ENCODE peak calls at places on chromosomes 1 and 21, in ten cellular contexts. F is AG09309, T is esophagus squamous epithelium, J is tibial artery, B is Calu3, S is H9, G is activated B cell treated with CpG ODN at 0.5 μM for 24 hours, N is endothelial cell, E is bronchial epithelial cell, W is stomach. U is an unnamed sample.

GRCh38 chr1:7410156-7410555 is 360.9 kb upstream of the VAMP3 start:
- DNase-seq in F (no peak), E (no peak), N (no peak), S (peak), G (no peak), W (no peak), J (no peak), B (no peak), T (no peak), U (no peak)

GRCh38 chr1:3453891-3454810 is at the start of gene ARHGEF16:
- DNase-seq in W (peak), N (peak), F (no peak), J (no peak), B (peak), G (no peak), S (peak), E (peak), T (no peak), U (peak)

GRCh38 chr1:21924503-21925005 is 12.6 kb downstream of the HSPG2 start:
- DNase-seq in F (no peak), J (peak), G (no peak), S (no peak), W (no peak), T (no peak), N (no peak), B (no peak), E (no peak), U (no peak)

GRCh38 chr1:178664278-178664677 is 60.8 kb upstream of the RALGPS2 start:
- DNase-seq in J (no peak), N (no peak), G (peak), T (no peak), S (no peak), E (no peak), B (no peak), W (no peak), F (no peak), U (peak)

GRCh38 chr1:228784191-228784590 is 48.9 kb downstream of the RHOU start:
- DNase-seq in J (no peak), W (no peak), G (no peak), S (no peak), T (no peak), F (no peak), N (no peak), B (no peak), E (no peak), U (no peak)

GRCh38 chr1:30569384-30569783 is 154.0 kb downstream of the MATN1 start:
- DNase-seq in G (no peak), J (no peak), W (no peak), S (no peak), F (no peak), T (no peak), B (no peak), E (no peak), N (no peak), U (no peak)

GRCh38 chr21:33840771-33841170 is 74.8 kb downstream of the ATP5PO start:
- DNase-seq in F (no peak), W (no peak), B (no peak), G (no peak), J (no peak), N (no peak), E (no peak), S (no peak), T (no peak), U (no peak)

GRCh38 chr1:117581391-117581943 is 24.4 kb upstream of the TENT5C start:
- DNase-seq in T (no peak), F (no peak), E (no peak), B (no peak), J (no peak), S (no peak), W (no peak), N (no peak), G (no peak), U (no peak)

GRCh38 chr1:161725888-161726630 is 4.7 kb downstream of the FCRLB start:
- DNase-seq in T (no peak), B (peak), S (peak), E (no peak), N (peak), J (peak), W (peak), G (peak), F (no peak), U (peak)

GRCh38 chr21:39633770-39634181 is 21.0 kb downstream of the B3GALT5 start:
- DNase-seq in N (no peak), W (no peak), B (peak), J (no peak), S (no peak), T (no peak), G (no peak), F (peak), E (peak), U (no peak)

GRCh38 chr1:234856719-234857310 is 246.8 kb upstream of the IRF2BP2 start:
- DNase-seq in G (no peak), E (no peak), F (no peak), W (no peak), S (no peak), N (no peak), B (no peak), T (no peak), J (no peak), U (no peak)

GRCh38 chr1:198123146-198123545 is 33.7 kb upstream of the NEK7 start:
- DNase-seq in W (no peak), N (no peak), F (no peak), G (no peak), J (no peak), E (peak), S (no peak), B (no peak), T (no peak), U (no peak)

GRCh38 chr1:248841702-248842395 is 3.8 kb downstream of the ZNF672 start:
- DNase-seq in N (peak), S (peak), G (no peak), W (no peak), J (peak), T (no peak), F (no peak), B (no peak), E (peak), U (no peak)

GRCh38 chr1:169326644-169327316 is 40.8 kb downstream of the NME7 start:
- DNase-seq in E (peak), F (no peak), G (no peak), W (no peak), J (no peak), B (no peak), T (no peak), S (no peak), N (no peak), U (no peak)

DNA sequence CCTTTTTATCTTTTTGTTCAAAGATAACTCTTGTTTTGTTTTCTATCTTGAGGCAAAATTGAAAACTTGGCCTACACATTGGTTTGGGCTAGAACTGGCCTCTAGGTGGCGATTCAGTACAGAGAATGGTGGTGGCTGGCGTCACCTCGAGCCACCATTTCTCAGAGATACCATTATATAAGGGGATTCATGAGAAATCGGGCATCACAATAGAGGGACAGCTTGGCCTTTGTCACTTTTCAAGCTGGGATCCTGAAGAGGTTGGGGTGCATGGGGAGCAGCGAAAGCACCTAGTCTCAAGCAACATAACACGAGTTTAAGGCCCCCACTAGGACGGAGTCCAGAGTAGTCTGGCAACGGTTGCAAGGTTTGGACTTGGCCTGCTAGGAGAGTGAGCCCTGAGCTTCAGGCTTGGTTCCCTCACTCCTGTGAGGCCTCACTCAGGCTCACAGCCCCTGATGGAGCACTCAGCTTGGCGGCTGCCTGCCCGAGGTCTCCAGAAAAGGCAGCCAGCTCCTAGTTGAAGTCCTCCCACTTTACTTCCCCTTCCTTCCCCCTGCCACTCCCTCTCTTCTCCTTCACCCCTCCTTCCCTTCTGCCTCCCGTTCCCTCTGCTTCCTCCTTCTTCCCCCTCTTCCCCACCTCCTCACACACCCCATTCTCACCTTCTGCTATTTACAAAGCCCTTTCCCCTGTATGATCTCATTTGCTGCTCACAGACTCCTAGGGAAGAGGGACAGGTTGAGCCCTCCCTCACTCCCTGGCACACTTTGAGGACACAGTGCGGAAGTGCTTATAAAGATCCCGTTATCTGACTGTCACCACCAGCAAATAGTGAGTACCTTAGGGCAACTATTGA is 67.8 kb downstream of the LRIG2 start:
- DNase-seq in T (no peak), W (peak), J (peak), B (peak), E (peak), N (peak), F (no peak), S (peak), G (no peak), U (peak)
- TF ChIP-seq CTCF in T (peak), W (peak), J (peak), B (peak), E (peak), N (peak), F (peak), S (peak), G (peak), U (peak)

GRCh38 chr1:85074365-85074964 is 26.2 kb upstream of the MCOLN3 start:
- DNase-seq in J (no peak), G (no peak), T (no peak), S (no peak), N (no peak), W (no peak), F (no peak), E (no peak), B (no peak), U (no peak)

GRCh38 chr1:85068846-85069245 is 20.5 kb upstream of the MCOLN3 start:
- DNase-seq in T (no peak), B (no peak), J (no peak), S (no peak), N (no peak), W (no peak), G (no peak), E (no peak), F (no peak), U (no peak)

GRCh38 chr1:85065550-85065949 is 17.2 kb upstream of the MCOLN3 start:
- DNase-seq in G (no peak), E (no peak), B (no peak), N (no peak), S (no peak), T (no peak), F (no peak), J (no peak), W (no peak), U (no peak)

DNA sequence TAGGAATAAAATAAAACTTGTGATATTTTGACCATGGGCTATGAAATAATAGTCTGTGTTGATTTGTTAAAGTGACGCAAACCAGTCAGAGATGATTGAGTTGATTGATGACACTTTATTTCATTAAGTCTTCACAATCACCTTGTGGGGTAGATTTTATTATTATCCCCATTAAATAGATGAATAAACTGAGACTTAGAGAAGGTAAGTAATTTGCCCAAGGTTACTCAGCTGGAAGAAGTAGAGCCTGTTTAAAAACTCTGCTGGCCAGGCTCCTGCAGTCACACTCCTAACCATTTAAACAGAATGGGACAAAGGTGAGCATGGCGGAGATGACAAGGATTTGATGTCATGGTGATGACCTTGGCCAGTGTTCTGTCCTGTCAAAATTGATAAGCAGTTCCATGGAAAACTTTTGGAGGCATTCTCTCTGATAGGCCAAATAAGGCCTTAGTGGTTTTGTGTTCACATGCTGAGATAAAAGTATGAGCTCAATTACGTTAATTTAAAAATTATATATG is 22.7 kb upstream of the MCOLN3 start:
- DNase-seq in W (no peak), G (no peak), T (no peak), N (no peak), J (no peak), E (no peak), B (no peak), S (no peak), F (no peak), U (no peak)
- TF ChIP-seq CTCF in W (no peak), G (no peak), T (no peak), N (no peak), J (no peak), E (no peak), B (no peak), S (no peak), F (no peak), U (no peak)

GRCh38 chr1:173268261-173268660 is 61.1 kb upstream of the TNFSF4 start:
- DNase-seq in E (no peak), B (no peak), N (no peak), G (no peak), F (no peak), T (no peak), W (no peak), J (no peak), S (no peak), U (no peak)
- TF ChIP-seq CTCF in E (no peak), B (no peak), N (no peak), G (no peak), F (no peak), T (no peak), W (no peak), J (no peak), S (no peak), U (no peak)

GRCh38 chr1:40199126-40199525 is 37.9 kb downstream of the RLF start:
- DNase-seq in J (no peak), W (no peak), B (no peak), N (no peak), G (no peak), S (no peak), E (no peak), T (no peak), F (no peak), U (no peak)

DNA sequence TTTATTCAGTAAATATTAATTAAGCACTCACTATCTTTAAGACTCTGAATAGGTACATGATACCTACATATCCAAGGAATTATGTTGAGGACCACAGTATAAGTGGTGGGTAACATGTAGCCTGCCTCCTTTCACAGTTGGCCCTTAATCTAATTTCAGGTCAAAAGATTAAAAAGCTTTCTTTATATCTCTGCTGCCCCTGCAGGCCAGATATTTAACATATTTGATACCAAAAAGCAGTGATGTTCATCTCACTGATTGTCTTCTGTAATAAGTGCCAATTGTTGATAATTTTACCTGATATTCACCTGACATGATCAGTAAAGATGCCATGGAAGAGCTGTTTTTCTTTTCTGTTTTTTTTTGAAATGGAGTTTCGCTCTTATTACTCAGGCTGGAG is 36.5 kb downstream of the RLF start:
- DNase-seq in J (no peak), F (no peak), B (no peak), E (no peak), S (no peak), T (no peak), N (no peak), W (no peak), G (no peak), U (no peak)
- TF ChIP-seq CTCF in J (no peak), F (no peak), B (no peak), E (no peak), S (peak), T (no peak), N (no peak), W (no peak), G (no peak), U (peak)

GRCh38 chr1:38083541-38083940 is 36.9 kb upstream of the POU3F1 start:
- DNase-seq in G (no peak), E (no peak), W (no peak), B (no peak), T (no peak), F (no peak), N (no peak), S (no peak), J (no peak), U (no peak)
- TF ChIP-seq CTCF in G (no peak), E (no peak), W (no peak), B (no peak), T (no peak), F (no peak), N (no peak), S (no peak), J (no peak), U (no peak)

DNA sequence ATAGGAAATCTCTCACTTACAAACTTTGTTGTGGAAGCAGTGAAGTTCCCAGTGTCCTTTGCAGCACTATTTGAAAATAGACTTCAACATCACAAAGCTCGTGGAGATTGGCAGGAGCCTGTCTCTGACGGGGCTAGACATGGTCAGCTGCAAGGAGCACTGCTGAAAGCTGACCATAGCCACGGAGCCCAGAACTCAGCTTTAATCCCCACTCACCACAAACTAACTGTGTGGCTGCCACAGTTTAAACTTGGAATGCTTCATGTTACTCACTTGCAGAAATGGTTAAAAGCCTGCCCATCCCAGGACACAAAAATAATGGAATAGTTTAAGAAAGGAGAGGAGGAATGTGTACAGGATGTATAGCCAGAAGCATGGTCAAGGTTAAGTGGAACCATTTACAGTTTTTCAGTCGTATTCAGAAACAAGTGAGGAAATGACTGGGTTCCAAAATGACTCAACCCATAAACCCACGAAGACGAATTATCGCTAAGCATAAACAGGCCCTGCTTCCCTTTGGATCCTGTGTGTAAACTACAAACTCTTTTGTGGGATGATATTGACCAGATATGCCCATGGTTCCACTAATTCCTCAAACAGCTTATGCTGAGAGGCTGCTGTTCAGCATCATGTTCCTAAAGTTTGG is 18.2 kb downstream of the DNALI1 start:
- DNase-seq in E (peak), T (no peak), J (no peak), N (no peak), S (no peak), B (no peak), F (peak), G (no peak), W (no peak), U (peak)
- TF ChIP-seq CTCF in E (no peak), T (no peak), J (no peak), N (no peak), S (no peak), B (no peak), F (no peak), G (no peak), W (no peak), U (no peak)

GRCh38 chr1:70863256-70863655 is 184.4 kb downstream of the PTGER3 start:
- DNase-seq in B (no peak), F (no peak), J (no peak), S (no peak), W (no peak), N (no peak), T (no peak), G (no peak), E (no peak), U (no peak)

GRCh38 chr1:70871790-70872189 is 175.8 kb downstream of the PTGER3 start:
- DNase-seq in F (no peak), N (no peak), S (no peak), B (no peak), T (no peak), W (no peak), E (no peak), G (no peak), J (no peak), U (no peak)

GRCh38 chr1:70864302-70864701 is 183.3 kb downstream of the PTGER3 start:
- DNase-seq in B (no peak), S (no peak), W (no peak), F (peak), E (peak), J (no peak), G (no peak), T (no peak), N (no peak), U (no peak)

GRCh38 chr1:70866522-70867256 is 180.9 kb downstream of the PTGER3 start:
- DNase-seq in B (no peak), E (no peak), S (no peak), T (no peak), W (peak), G (no peak), N (no peak), J (no peak), F (no peak), U (no peak)
- TF ChIP-seq CTCF in B (no peak), E (no peak), S (peak), T (no peak), W (no peak), G (no peak), N (no peak), J (no peak), F (peak), U (no peak)

GRCh38 chr1:42736152-42736551 is 3.9 kb downstream of the CLDN19 start:
- DNase-seq in S (no peak), B (peak), G (no peak), W (peak), E (peak), F (no peak), J (no peak), N (peak), T (no peak), U (no peak)
- TF ChIP-seq CTCF in S (peak), B (no peak), G (no peak), W (no peak), E (peak), F (peak), J (no peak), N (no peak), T (peak), U (peak)

U was measured in GM13977.